ENCODE peak calls at places on chromosomes 6 and 20, in ten cellular contexts. P is GM20000; M is substantia nigra; W is posterior cingulate gyrus; E is left ventricle myocardium superior; J is EH; N is naive thymus-derived CD4-positive, alpha-beta T cell; G is activated T-helper 1 cell treated with anti-CD3 and anti-CD28 coated beads, Interleukin-2, amount 50 U/mL, for 16 hours; Y is stimulated activated CD4-positive, alpha-beta T cell treated with anti-CD3 and anti-CD28 coated beads, Interleukin-1b, Interleukin-23, amount 100 ng/mL, for 24 hours; Z is adipocyte. L is an unnamed sample.

GRCh38 chr6:195861-196360 is 96.4 kb upstream of the DUSP22 start:
- DNase-seq in P (no peak), M (no peak), W (no peak), E (peak; percentile 45), J (peak; percentile 6), N (peak; percentile 42), G (no peak), Y (no peak), Z (no peak), L (no peak)

GRCh38 chr6:151502499-151502898 is 8.7 kb downstream of the CCDC170 start:
- DNase-seq in P (no peak), M (no peak), W (no peak), E (no peak), J (peak; percentile 48), N (no peak), G (no peak), Y (no peak), Z (peak; percentile 37), L (no peak)

GRCh38 chr20:37383229-37383989 is 37.5 kb downstream of the SRC start:
- DNase-seq in P (no peak), M (no peak), W (peak; percentile 28), E (no peak), J (peak; percentile 36), N (no peak), G (no peak), Y (no peak), Z (peak; percentile 36), L (no peak)

GRCh38 chr20:47489448-47489872 is 12.2 kb upstream of the NCOA3 start:
- DNase-seq in P (no peak), M (no peak), W (no peak), E (peak; percentile 35), J (no peak), N (peak; percentile 19), G (no peak), Y (no peak), Z (no peak), L (peak; percentile 61)

GRCh38 chr6:113710110-113710509 is 147.0 kb upstream of the MARCKS start:
- DNase-seq in P (no peak), M (no peak), W (no peak), E (no peak), J (no peak), N (no peak), G (no peak), Y (no peak), Z (no peak), L (no peak)

GRCh38 chr20:32179515-32179914 is 28.0 kb downstream of the PLAGL2 start:
- DNase-seq in P (no peak), M (no peak), W (no peak), E (no peak), J (no peak), N (no peak), G (no peak), Y (no peak), Z (no peak), L (no peak)

GRCh38 chr6:49264909-49265308 is 198.1 kb downstream of the MMUT start:
- DNase-seq in P (no peak), M (no peak), W (no peak), E (no peak), J (no peak), N (no peak), G (no peak), Y (no peak), Z (no peak), L (no peak)

GRCh38 chr6:4732691-4733315 is 43.4 kb upstream of the CDYL start:
- DNase-seq in P (no peak), M (no peak), W (peak; percentile 90), E (peak; percentile 62), J (peak; percentile 97), N (no peak), G (no peak), Y (no peak), Z (peak; percentile 89), L (no peak)

GRCh38 chr6:147201885-147202515 is 2.2 kb upstream of the STXBP5 start:
- DNase-seq in P (peak; percentile 34), M (no peak), W (peak; percentile 74), E (peak; percentile 27), J (peak; percentile 66), N (no peak), G (no peak), Y (no peak), Z (no peak), L (no peak)

GRCh38 chr6:13818341-13818740 is 4.0 kb upstream of the MCUR1 start:
- DNase-seq in P (no peak), M (no peak), W (no peak), E (no peak), J (no peak), N (no peak), G (no peak), Y (no peak), Z (no peak), L (no peak)

GRCh38 chr6:168196881-168197635 is 118.0 kb upstream of the FRMD1 start:
- DNase-seq in P (no peak), M (no peak), W (no peak), E (no peak), J (no peak), N (no peak), G (no peak), Y (no peak), Z (no peak), L (no peak)

GRCh38 chr20:58926802-58927489 is 54.1 kb upstream of the NELFCD start:
- DNase-seq in P (no peak), M (no peak), W (no peak), E (no peak), J (no peak), N (no peak), G (no peak), Y (no peak), Z (no peak), L (no peak)

GRCh38 chr6:28336284-28337024 is 506 bp upstream of the ZSCAN31 start:
- DNase-seq in P (peak; percentile 26), M (no peak), W (no peak), E (no peak), J (peak; percentile 36), N (peak; percentile 27), G (no peak), Y (no peak), Z (peak; percentile 68), L (no peak)

GRCh38 chr20:47713941-47714450 is 71.3 kb downstream of the SULF2 start:
- DNase-seq in P (no peak), M (no peak), W (no peak), E (peak; percentile 51), J (peak; percentile 79), N (no peak), G (no peak), Y (no peak), Z (no peak), L (no peak)

GRCh38 chr20:25275813-25276532 is 28.1 kb downstream of the PYGB start:
- DNase-seq in P (no peak), M (no peak), W (no peak), E (peak; percentile 11), J (no peak), N (no peak), G (peak; percentile 3), Y (no peak), Z (no peak), L (no peak)

GRCh38 chr6:3785745-3786098 is 34.2 kb upstream of the PXDC1 start:
- DNase-seq in P (no peak), M (no peak), W (no peak), E (no peak), J (no peak), N (no peak), G (no peak), Y (no peak), Z (no peak), L (no peak)

GRCh38 chr6:42041131-42042055 is 8.9 kb upstream of the TAF8 start:
- DNase-seq in P (no peak), M (no peak), W (peak; percentile 71), E (peak; percentile 66), J (no peak), N (no peak), G (no peak), Y (no peak), Z (peak; percentile 33), L (no peak)

GRCh38 chr6:11527274-11527870 is 10.2 kb upstream of the TMEM170B start:
- DNase-seq in P (no peak), M (no peak), W (no peak), E (no peak), J (no peak), N (no peak), G (no peak), Y (no peak), Z (no peak), L (no peak)

GRCh38 chr6:170456334-170456733 is 96.8 kb downstream of the PSMB1 start:
- DNase-seq in P (no peak), M (no peak), W (peak; percentile 48), E (no peak), J (no peak), N (no peak), G (no peak), Y (no peak), Z (no peak), L (no peak)

GRCh38 chr6:6746334-6746969 is 157.9 kb downstream of the LY86 start:
- DNase-seq in P (no peak), M (no peak), W (no peak), E (peak; percentile 67), J (no peak), N (no peak), G (no peak), Y (no peak), Z (no peak), L (no peak)

GRCh38 chr6:25637946-25638345 is 14.1 kb upstream of the SCGN start:
- DNase-seq in P (no peak), M (no peak), W (no peak), E (no peak), J (no peak), N (no peak), G (no peak), Y (no peak), Z (no peak), L (no peak)

GRCh38 chr6:90156861-90157260 is 139.8 kb downstream of the BACH2 start:
- DNase-seq in P (no peak), M (no peak), W (no peak), E (no peak), J (no peak), N (peak; percentile 61), G (no peak), Y (no peak), Z (no peak), L (no peak)

GRCh38 chr20:49786671-49787370 is 25.8 kb upstream of the SLC9A8 start:
- DNase-seq in P (no peak), M (no peak), W (no peak), E (no peak), J (no peak), N (no peak), G (no peak), Y (no peak), Z (peak; percentile 63), L (no peak)

GRCh38 chr20:51522207-51522606 is 20.3 kb downstream of the NFATC2 start:
- DNase-seq in P (no peak), M (no peak), W (no peak), E (no peak), J (no peak), N (no peak), G (no peak), Y (no peak), Z (no peak), L (no peak)

GRCh38 chr20:19975901-19976300 is 41.3 kb upstream of the NAA20 start:
- DNase-seq in P (no peak), M (no peak), W (no peak), E (no peak), J (peak; percentile 30), N (no peak), G (no peak), Y (no peak), Z (peak; percentile 45), L (no peak)

GRCh38 chr6:31004285-31004684 is 6.0 kb upstream of the MUC22 start:
- DNase-seq in P (peak; percentile 62), M (no peak), W (no peak), E (no peak), J (no peak), N (no peak), G (no peak), Y (no peak), Z (no peak), L (no peak)

GRCh38 chr6:149060300-149060984 is 257.1 kb upstream of the TAB2 start:
- DNase-seq in P (peak; percentile 44), M (no peak), W (no peak), E (peak; percentile 52), J (no peak), N (peak; percentile 21), G (peak; percentile 23), Y (no peak), Z (no peak), L (no peak)

GRCh38 chr6:138455746-138456392 is 43.4 kb downstream of the NHSL1 start:
- DNase-seq in P (peak; percentile 61), M (no peak), W (no peak), E (no peak), J (peak; percentile 44), N (peak; percentile 56), G (no peak), Y (no peak), Z (peak; percentile 31), L (no peak)

L was measured in central memory CD8-positive, alpha-beta T cell.